ENCODE peak calls at places on chromosomes 11 and 22, in nine cellular contexts. One of them, this sample, is unnamed.

GRCh38 chr22:23685205-23685784 is 5.5 kb upstream of the RGL4 start:
- DNase-seq in spleen: no peak
- DNase-seq in K562: peak
- DNase-seq in esophagus squamous epithelium: no peak
- DNase-seq in ovary: peak
- DNase-seq in Peyer's patch: peak
- DNase-seq in stomach: peak
- DNase-seq in IMR-90: peak
- DNase-seq in sigmoid colon: no peak
- DNase-seq in this sample: no peak

GRCh38 chr11:68302256-68303054 is 9.9 kb upstream of the LRP5 start:
- DNase-seq in ovary: no peak
- DNase-seq in esophagus squamous epithelium: no peak
- DNase-seq in spleen: peak
- DNase-seq in Peyer's patch: peak
- DNase-seq in IMR-90: peak
- DNase-seq in sigmoid colon: no peak
- DNase-seq in K562: peak
- DNase-seq in stomach: no peak
- DNase-seq in this sample: no peak

GRCh38 chr11:59545179-59546020 is 34.1 kb downstream of the OR4D9 start:
- DNase-seq in spleen: no peak
- DNase-seq in stomach: no peak
- DNase-seq in Peyer's patch: no peak
- DNase-seq in K562: peak
- DNase-seq in esophagus squamous epithelium: no peak
- DNase-seq in IMR-90: peak
- DNase-seq in ovary: peak
- DNase-seq in sigmoid colon: no peak
- DNase-seq in this sample: no peak

GRCh38 chr11:126297004-126297403 is 6.9 kb upstream of the DCPS start:
- DNase-seq in sigmoid colon: no peak
- DNase-seq in ovary: no peak
- DNase-seq in Peyer's patch: no peak
- DNase-seq in IMR-90: no peak
- DNase-seq in K562: no peak
- DNase-seq in spleen: no peak
- DNase-seq in stomach: no peak
- DNase-seq in esophagus squamous epithelium: no peak
- DNase-seq in this sample: no peak

GRCh38 chr11:128095459-128096096 is 491.8 kb downstream of the ETS1 start:
- DNase-seq in stomach: no peak
- DNase-seq in Peyer's patch: no peak
- DNase-seq in spleen: no peak
- DNase-seq in K562: no peak
- DNase-seq in IMR-90: peak
- DNase-seq in sigmoid colon: no peak
- DNase-seq in ovary: no peak
- DNase-seq in esophagus squamous epithelium: no peak
- DNase-seq in this sample: no peak

GRCh38 chr22:43289976-43290663 is 53.1 kb downstream of the SCUBE1 start:
- DNase-seq in IMR-90: peak
- DNase-seq in K562: no peak
- DNase-seq in stomach: no peak
- DNase-seq in spleen: no peak
- DNase-seq in Peyer's patch: no peak
- DNase-seq in esophagus squamous epithelium: no peak
- DNase-seq in ovary: peak
- DNase-seq in sigmoid colon: peak
- DNase-seq in this sample: no peak

GRCh38 chr11:57604289-57605010 is 7.0 kb downstream of the SERPING1 start:
- DNase-seq in K562: no peak
- DNase-seq in Peyer's patch: no peak
- DNase-seq in spleen: peak
- DNase-seq in sigmoid colon: no peak
- DNase-seq in IMR-90: no peak
- DNase-seq in stomach: no peak
- DNase-seq in ovary: no peak
- DNase-seq in esophagus squamous epithelium: no peak
- DNase-seq in this sample: no peak

GRCh38 chr11:43920598-43921419 is 21.6 kb upstream of the C11orf96 start:
- DNase-seq in Peyer's patch: no peak
- DNase-seq in spleen: no peak
- DNase-seq in ovary: peak
- DNase-seq in stomach: peak
- DNase-seq in esophagus squamous epithelium: no peak
- DNase-seq in IMR-90: peak
- DNase-seq in sigmoid colon: peak
- DNase-seq in K562: peak
- DNase-seq in this sample: peak

GRCh38 chr11:73680687-73681086 is 34.3 kb downstream of the PLEKHB1 start:
- DNase-seq in K562: no peak
- DNase-seq in stomach: no peak
- DNase-seq in Peyer's patch: no peak
- DNase-seq in sigmoid colon: no peak
- DNase-seq in ovary: no peak
- DNase-seq in esophagus squamous epithelium: no peak
- DNase-seq in spleen: no peak
- DNase-seq in IMR-90: peak
- DNase-seq in this sample: no peak

GRCh38 chr11:1368966-1369365 is 20.8 kb upstream of the BRSK2 start:
- DNase-seq in spleen: no peak
- DNase-seq in sigmoid colon: no peak
- DNase-seq in IMR-90: no peak
- DNase-seq in stomach: no peak
- DNase-seq in esophagus squamous epithelium: no peak
- DNase-seq in ovary: no peak
- DNase-seq in K562: no peak
- DNase-seq in Peyer's patch: no peak
- DNase-seq in this sample: no peak

GRCh38 chr22:17143826-17144225 is 15.3 kb downstream of the HDHD5 start:
- DNase-seq in stomach: no peak
- DNase-seq in IMR-90: no peak
- DNase-seq in K562: no peak
- DNase-seq in ovary: no peak
- DNase-seq in spleen: peak
- DNase-seq in sigmoid colon: no peak
- DNase-seq in Peyer's patch: peak
- DNase-seq in esophagus squamous epithelium: no peak
- DNase-seq in this sample: no peak

GRCh38 chr11:60912223-60912850 is 1.6 kb upstream of the TMEM109 start:
- DNase-seq in K562: no peak
- DNase-seq in Peyer's patch: no peak
- DNase-seq in spleen: no peak
- DNase-seq in stomach: no peak
- DNase-seq in sigmoid colon: no peak
- DNase-seq in IMR-90: no peak
- DNase-seq in ovary: no peak
- DNase-seq in esophagus squamous epithelium: no peak
- DNase-seq in this sample: no peak

GRCh38 chr11:85740464-85741400 is 54.7 kb upstream of the CCDC89 start:
- DNase-seq in stomach: no peak
- DNase-seq in esophagus squamous epithelium: no peak
- DNase-seq in ovary: no peak
- DNase-seq in Peyer's patch: no peak
- DNase-seq in sigmoid colon: no peak
- DNase-seq in K562: no peak
- DNase-seq in IMR-90: no peak
- DNase-seq in spleen: no peak
- DNase-seq in this sample: no peak
- H3K27ac ChIP-seq in stomach: no peak
- H3K27ac ChIP-seq in esophagus squamous epithelium: no peak
- H3K27ac ChIP-seq in ovary: no peak
- H3K27ac ChIP-seq in Peyer's patch: no peak
- H3K27ac ChIP-seq in sigmoid colon: no peak
- H3K27ac ChIP-seq in K562: no peak
- H3K27ac ChIP-seq in IMR-90: no peak
- H3K27ac ChIP-seq in spleen: no peak
- H3K27ac ChIP-seq in this sample: no peak

GRCh38 chr22:21569459-21570161 is 2.1 kb downstream of the UBE2L3 start:
- DNase-seq in IMR-90: no peak
- DNase-seq in stomach: no peak
- DNase-seq in ovary: no peak
- DNase-seq in Peyer's patch: no peak
- DNase-seq in K562: no peak
- DNase-seq in esophagus squamous epithelium: no peak
- DNase-seq in sigmoid colon: no peak
- DNase-seq in spleen: no peak
- DNase-seq in this sample: no peak

GRCh38 chr22:21567456-21568206 is at the start of gene UBE2L3:
- DNase-seq in IMR-90: peak
- DNase-seq in Peyer's patch: peak
- DNase-seq in spleen: peak
- DNase-seq in stomach: peak
- DNase-seq in esophagus squamous epithelium: no peak
- DNase-seq in ovary: peak
- DNase-seq in K562: peak
- DNase-seq in sigmoid colon: peak
- DNase-seq in this sample: no peak

GRCh38 chr22:21571679-21572078 is 4.2 kb downstream of the UBE2L3 start:
- DNase-seq in esophagus squamous epithelium: no peak
- DNase-seq in spleen: no peak
- DNase-seq in Peyer's patch: no peak
- DNase-seq in stomach: no peak
- DNase-seq in ovary: no peak
- DNase-seq in IMR-90: no peak
- DNase-seq in K562: no peak
- DNase-seq in sigmoid colon: no peak
- DNase-seq in this sample: no peak

GRCh38 chr22:21570398-21570797 is 2.9 kb downstream of the UBE2L3 start:
- DNase-seq in Peyer's patch: no peak
- DNase-seq in stomach: no peak
- DNase-seq in ovary: no peak
- DNase-seq in K562: no peak
- DNase-seq in esophagus squamous epithelium: no peak
- DNase-seq in sigmoid colon: no peak
- DNase-seq in IMR-90: no peak
- DNase-seq in spleen: no peak
- DNase-seq in this sample: no peak

DNA sequence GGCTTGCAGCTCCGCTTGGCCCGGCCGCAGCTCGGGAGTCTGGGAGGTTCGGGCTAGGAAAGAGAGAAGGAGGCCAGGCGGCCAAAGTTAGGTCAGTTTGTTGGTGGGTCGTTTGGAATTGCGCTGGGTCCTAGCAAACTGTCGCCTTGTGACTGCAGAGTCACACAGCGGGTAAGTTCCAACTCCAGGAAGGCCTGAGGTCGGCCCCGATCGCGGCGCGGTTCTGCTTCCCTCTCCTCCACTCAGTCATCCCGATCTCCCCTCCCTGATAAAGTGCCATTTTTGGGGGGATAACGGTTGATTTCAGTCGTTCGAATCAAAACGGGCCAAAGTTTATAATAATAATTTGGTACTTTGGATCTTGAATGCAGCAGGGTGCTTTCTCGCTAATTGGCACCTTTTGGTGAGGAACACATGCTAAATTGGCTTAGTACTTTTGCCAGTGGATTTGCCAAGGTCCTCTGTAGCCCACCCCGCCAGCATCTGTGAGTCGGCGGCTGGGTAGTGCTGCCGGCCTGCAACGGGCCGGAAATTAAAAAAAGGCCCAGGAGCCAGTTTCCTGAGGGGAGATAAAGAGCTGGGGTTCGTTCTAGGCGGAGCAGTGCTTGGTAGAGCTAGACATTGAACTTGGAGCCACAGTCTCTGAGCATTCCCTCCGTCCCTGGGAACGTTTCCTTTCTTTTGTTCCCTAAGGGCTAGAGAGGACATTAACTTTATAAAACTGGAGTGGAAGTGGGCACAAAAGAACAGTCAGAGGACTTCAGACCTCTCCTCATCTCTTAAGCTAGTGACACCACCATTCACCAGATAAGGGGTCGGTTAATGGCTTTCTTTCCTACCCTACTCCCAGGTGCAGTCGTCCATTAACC is 927 bp downstream of the UBE2L3 start:
- DNase-seq in sigmoid colon: no peak
- DNase-seq in K562: peak
- DNase-seq in Peyer's patch: no peak
- DNase-seq in IMR-90: peak
- DNase-seq in esophagus squamous epithelium: no peak
- DNase-seq in ovary: no peak
- DNase-seq in spleen: peak
- DNase-seq in stomach: no peak
- DNase-seq in this sample: no peak
- TF ChIP-seq POLR2A in sigmoid colon: no peak
- TF ChIP-seq POLR2A in K562: no peak
- TF ChIP-seq POLR2A in Peyer's patch: no peak
- TF ChIP-seq POLR2A in IMR-90: peak
- TF ChIP-seq POLR2A in esophagus squamous epithelium: no peak
- TF ChIP-seq POLR2A in ovary: no peak
- TF ChIP-seq POLR2A in spleen: no peak
- TF ChIP-seq POLR2A in stomach: no peak
- TF ChIP-seq POLR2A in this sample: no peak

DNA sequence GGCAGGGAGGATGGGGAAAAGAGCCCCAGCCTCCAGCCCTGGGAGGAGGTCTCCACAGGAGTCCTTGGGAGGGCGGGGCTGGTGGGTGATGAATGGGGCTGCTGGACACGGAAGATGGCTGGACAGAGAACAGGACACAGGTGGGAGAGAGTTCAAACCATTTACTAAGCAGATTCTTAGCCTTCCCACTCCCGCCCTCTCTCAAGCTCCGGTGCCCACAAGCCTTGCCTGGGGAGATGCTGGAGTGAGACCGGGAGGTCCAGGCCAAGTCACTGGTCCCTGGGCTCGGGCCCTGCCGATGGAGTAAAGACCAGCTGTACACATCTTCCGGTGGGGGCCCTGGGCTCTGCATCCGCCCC is 1.4 kb downstream of the CLDN5 start:
- DNase-seq in stomach: no peak
- DNase-seq in ovary: no peak
- DNase-seq in spleen: no peak
- DNase-seq in K562: peak
- DNase-seq in Peyer's patch: no peak
- DNase-seq in esophagus squamous epithelium: no peak
- DNase-seq in IMR-90: no peak
- DNase-seq in sigmoid colon: no peak
- DNase-seq in this sample: no peak
- H3K27ac ChIP-seq in stomach: peak
- H3K27ac ChIP-seq in ovary: no peak
- H3K27ac ChIP-seq in spleen: peak
- H3K27ac ChIP-seq in K562: no peak
- H3K27ac ChIP-seq in Peyer's patch: peak
- H3K27ac ChIP-seq in esophagus squamous epithelium: peak
- H3K27ac ChIP-seq in IMR-90: no peak
- H3K27ac ChIP-seq in sigmoid colon: peak
- H3K27ac ChIP-seq in this sample: peak

DNA sequence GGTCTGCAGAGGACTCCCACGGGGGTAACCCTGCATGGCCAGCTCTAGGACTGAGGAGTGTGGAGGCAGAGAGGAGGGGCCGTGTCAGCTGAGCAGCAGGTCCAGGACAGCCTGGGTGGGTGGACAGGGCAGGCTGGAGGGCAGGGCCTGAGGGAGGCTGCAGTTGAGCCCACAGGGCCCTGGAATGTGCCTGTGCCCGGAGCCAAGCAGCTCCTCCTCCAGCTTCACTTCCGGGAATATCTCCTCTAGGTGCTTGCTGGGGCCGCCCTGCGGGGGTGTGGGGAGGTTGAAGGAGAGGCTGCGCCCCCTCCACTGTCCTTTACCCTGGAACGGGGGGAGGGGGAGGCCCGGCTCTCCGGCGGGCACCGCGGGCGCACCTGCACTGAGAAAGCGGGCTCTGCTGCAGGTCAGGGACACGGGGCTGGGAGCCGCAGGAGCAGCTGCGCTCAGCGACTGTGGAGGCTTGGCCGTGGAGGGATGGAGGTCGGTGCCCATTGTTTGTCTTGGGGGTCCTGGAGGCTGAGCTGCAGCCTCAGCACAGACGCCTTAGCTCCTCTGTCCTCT is 1293.2 kb downstream of the BRD1 start:
- DNase-seq in spleen: no peak
- DNase-seq in Peyer's patch: no peak
- DNase-seq in stomach: no peak
- DNase-seq in IMR-90: no peak
- DNase-seq in K562: no peak
- DNase-seq in esophagus squamous epithelium: no peak
- DNase-seq in ovary: no peak
- DNase-seq in sigmoid colon: no peak
- DNase-seq in this sample: no peak
- TF ChIP-seq POLR2A in spleen: no peak
- TF ChIP-seq POLR2A in Peyer's patch: no peak
- TF ChIP-seq POLR2A in stomach: no peak
- TF ChIP-seq POLR2A in IMR-90: no peak
- TF ChIP-seq POLR2A in K562: no peak
- TF ChIP-seq POLR2A in esophagus squamous epithelium: no peak
- TF ChIP-seq POLR2A in ovary: no peak
- TF ChIP-seq POLR2A in sigmoid colon: no peak
- TF ChIP-seq POLR2A in this sample: no peak